ENCODE peak calls at places on chromosome 3, in eight cellular contexts. P is aorta, R is colonic mucosa, U is right cardiac atrium, D is ascending aorta, T is A549, S is left ventricle myocardium inferior, L is mesendoderm. H is an unnamed sample.

GRCh38 chr3:183158552-183159006 is 4.0 kb downstream of the LAMP3 start:
- DNase-seq in U (no peak), S (no peak), L (peak), D (no peak), T (no peak), R (no peak), P (no peak), H (no peak)

GRCh38 chr3:136659253-136659652 is 92.9 kb downstream of the STAG1 start:
- DNase-seq in P (peak), D (no peak), S (no peak), T (peak), R (no peak), L (peak), U (no peak), H (peak)

GRCh38 chr3:61811652-61812051 is 250.3 kb downstream of the PTPRG start:
- DNase-seq in S (no peak), P (no peak), T (no peak), D (no peak), U (no peak), R (no peak), L (no peak), H (no peak)

GRCh38 chr3:61924991-61925390 is 363.6 kb downstream of the PTPRG start:
- DNase-seq in S (no peak), D (no peak), L (no peak), U (no peak), R (no peak), T (no peak), P (no peak), H (no peak)

GRCh38 chr3:85576091-85576690 is 617.4 kb downstream of the CADM2 start:
- DNase-seq in L (peak), R (peak), D (peak), P (peak), U (peak), T (peak), S (no peak), H (peak)

GRCh38 chr3:133246119-133246518 is 153.7 kb upstream of the BFSP2 start:
- DNase-seq in D (no peak), L (no peak), S (no peak), U (peak), R (no peak), P (no peak), T (no peak), H (no peak)

GRCh38 chr3:190205739-190206138 is 85.0 kb upstream of the P3H2 start:
- DNase-seq in U (no peak), S (no peak), T (peak), L (no peak), P (no peak), D (no peak), R (no peak), H (no peak)

GRCh38 chr3:88235102-88235501 is 85.3 kb downstream of the C3orf38 start:
- DNase-seq in D (no peak), L (no peak), P (no peak), T (no peak), U (no peak), S (no peak), R (no peak), H (no peak)

GRCh38 chr3:60269829-60270266 is 981.4 kb downstream of the FHIT start:
- DNase-seq in R (no peak), L (no peak), P (no peak), T (no peak), S (no peak), U (no peak), D (no peak), H (no peak)

GRCh38 chr3:24120434-24120833 is 175.3 kb downstream of the NR1D2 start:
- DNase-seq in P (no peak), L (no peak), D (no peak), T (no peak), S (no peak), R (no peak), U (no peak), H (no peak)

GRCh38 chr3:154690413-154690812 is 260.4 kb upstream of the GPR149 start:
- DNase-seq in P (no peak), T (no peak), D (no peak), S (no peak), U (no peak), R (no peak), L (no peak), H (no peak)

GRCh38 chr3:71360170-71360569 is 223.4 kb downstream of the FOXP1 start:
- DNase-seq in P (no peak), T (no peak), L (no peak), S (no peak), U (no peak), R (no peak), D (no peak), H (no peak)

GRCh38 chr3:10400749-10401495 is 80.0 kb upstream of the SEC13 start:
- DNase-seq in P (no peak), R (no peak), U (no peak), D (no peak), S (no peak), T (no peak), L (no peak), H (no peak)

GRCh38 chr3:29537889-29538609 is 257.2 kb downstream of the RBMS3 start:
- DNase-seq in L (no peak), T (no peak), D (no peak), P (no peak), R (no peak), U (no peak), S (no peak), H (no peak)

GRCh38 chr3:143633816-143634215 is 214.5 kb downstream of the SLC9A9 start:
- DNase-seq in L (no peak), D (no peak), U (no peak), S (no peak), R (no peak), T (no peak), P (no peak), H (no peak)

GRCh38 chr3:78242724-78243123 is 1202.8 kb downstream of the ROBO2 start:
- DNase-seq in T (no peak), L (no peak), R (no peak), P (no peak), U (no peak), D (no peak), S (no peak), H (no peak)

GRCh38 chr3:135239485-135239884 is 444.4 kb downstream of the EPHB1 start:
- DNase-seq in T (no peak), R (no peak), U (no peak), S (no peak), D (no peak), P (no peak), L (no peak), H (no peak)

GRCh38 chr3:8369638-8370037 is 132.0 kb upstream of the LMCD1 start:
- DNase-seq in U (no peak), R (no peak), P (no peak), T (no peak), D (no peak), S (no peak), L (no peak), H (no peak)

GRCh38 chr3:172517859-172518466 is 5.3 kb downstream of the TNFSF10 start:
- DNase-seq in U (no peak), R (no peak), S (no peak), L (no peak), D (no peak), T (no peak), P (no peak), H (no peak)

GRCh38 chr3:172516318-172517214 is 6.7 kb downstream of the TNFSF10 start:
- DNase-seq in S (peak), P (peak), U (peak), R (peak), D (peak), L (no peak), T (peak), H (no peak)

GRCh38 chr3:172519241-172519640 is 4.0 kb downstream of the TNFSF10 start:
- DNase-seq in R (no peak), L (no peak), D (no peak), U (no peak), S (no peak), P (no peak), T (no peak), H (no peak)

GRCh38 chr3:172520332-172520831 is 2.8 kb downstream of the TNFSF10 start:
- DNase-seq in D (no peak), R (peak), P (no peak), T (no peak), S (no peak), L (no peak), U (no peak), H (no peak)

DNA sequence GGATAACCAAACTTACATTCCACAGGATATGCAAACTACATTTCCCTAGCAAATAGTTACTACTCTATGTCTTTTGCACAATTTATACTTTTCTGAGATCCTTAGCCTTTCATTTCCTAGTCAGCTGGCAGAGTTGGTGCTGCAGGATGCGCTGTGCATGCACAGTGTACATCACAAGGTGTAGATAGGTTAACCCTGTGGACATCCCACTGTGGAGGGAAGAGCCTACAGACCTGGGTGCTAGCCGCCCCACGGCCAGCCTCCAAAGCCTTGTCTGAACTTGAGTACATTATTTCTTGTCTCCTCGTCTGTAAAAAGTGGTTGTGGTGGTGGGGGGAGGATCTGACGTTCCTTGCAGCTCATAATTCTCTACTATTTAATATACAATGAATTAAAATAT is 3.5 kb downstream of the TNFSF10 start:
- DNase-seq in P (no peak), D (no peak), L (no peak), T (no peak), R (no peak), S (no peak), U (no peak), H (no peak)
- H3K27ac ChIP-seq in P (no peak), D (no peak), L (no peak), T (no peak), R (peak), S (peak), U (peak), H (no peak)

DNA sequence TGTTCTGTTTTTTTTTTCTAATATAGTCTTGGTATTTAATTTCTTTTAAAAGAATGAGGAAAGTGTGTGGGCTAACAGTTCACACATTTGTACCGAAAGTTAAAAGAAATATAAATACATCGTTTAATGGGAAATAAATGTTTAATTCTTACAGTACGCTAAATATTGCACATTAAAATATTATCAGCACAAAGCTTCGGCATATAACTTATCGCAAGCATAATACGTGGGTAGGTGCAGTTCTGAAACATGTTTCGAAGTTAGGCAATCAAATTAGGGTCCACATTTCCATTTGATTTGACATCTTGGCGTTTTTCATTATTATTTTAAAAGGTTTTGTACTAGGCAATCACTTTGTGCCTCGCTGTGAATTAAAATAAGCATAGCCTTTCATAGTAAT is 41.3 kb downstream of the VGLL4 start:
- DNase-seq in D (no peak), P (no peak), L (no peak), S (no peak), R (no peak), T (no peak), U (no peak), H (no peak)
- H3K27ac ChIP-seq in D (peak), P (peak), L (no peak), S (peak), R (no peak), T (no peak), U (no peak), H (no peak)

DNA sequence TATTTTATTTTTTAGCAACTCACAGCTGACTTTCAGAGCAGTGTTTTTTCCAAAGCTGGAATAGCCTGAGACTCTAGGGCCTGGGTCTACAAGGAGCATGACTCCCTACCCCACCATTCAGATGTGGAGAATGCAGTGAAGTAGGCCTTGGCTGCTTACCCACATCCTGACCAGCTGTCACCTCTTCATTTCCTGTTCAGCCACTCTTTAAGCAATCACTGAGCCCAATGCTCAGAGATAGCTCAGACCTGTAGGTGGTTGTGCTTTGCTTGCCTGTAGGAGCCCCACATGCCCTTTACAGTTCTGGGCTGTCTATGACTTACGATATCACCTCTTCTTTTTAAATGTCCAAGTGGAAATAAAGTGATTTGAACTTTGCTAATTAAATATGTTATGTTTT is 148.1 kb downstream of the NEK11 start:
- DNase-seq in R (no peak), S (no peak), L (peak), P (no peak), T (no peak), U (no peak), D (no peak), H (no peak)
- H3K27ac ChIP-seq in R (no peak), S (no peak), L (no peak), P (no peak), T (no peak), U (no peak), D (no peak), H (no peak)

GRCh38 chr3:39142067-39142466 is 11.3 kb downstream of the CSRNP1 start:
- DNase-seq in S (no peak), T (no peak), R (peak), L (no peak), P (no peak), U (peak), D (no peak), H (no peak)
- H3K27ac ChIP-seq in S (peak), T (peak), R (peak), L (no peak), P (no peak), U (no peak), D (peak), H (no peak)